ENCODE peak calls at places on chromosomes 5 and 9, in five cellular contexts. V is A549, Q is Peyer's patch, M is mucosa of descending colon, T is pancreas. L is an unnamed sample. For H3K4me1, the result is how much of the 10 kb centered on the place peaks cover.

GRCh38 chr5:76607353-76607871 is 15.8 kb downstream of the F2RL2 start:
- DNase-seq in V (no peak), T (no peak), Q (no peak), M (no peak), L (no peak)

GRCh38 chr9:1458503-1458902 is 408.3 kb downstream of the DMRT2 start:
- DNase-seq in T (no peak), Q (no peak), V (peak), M (no peak), L (no peak)

GRCh38 chr5:149675467-149676201 is 54.5 kb upstream of the PPARGC1B start:
- DNase-seq in V (no peak), M (peak), Q (peak), T (no peak), L (no peak)

GRCh38 chr9:5884191-5884590 is 6.5 kb upstream of the MLANA start:
- DNase-seq in M (no peak), Q (no peak), V (no peak), T (no peak), L (no peak)

GRCh38 chr5:129379406-129379805 is 80.7 kb upstream of the ADAMTS19 start:
- DNase-seq in M (no peak), V (no peak), Q (no peak), T (no peak), L (no peak)

GRCh38 chr5:42571626-42571960 is 148.4 kb downstream of the GHR start:
- DNase-seq in Q (no peak), M (no peak), V (no peak), T (no peak), L (no peak)

GRCh38 chr5:42520203-42520602 is 97.0 kb downstream of the GHR start:
- DNase-seq in V (no peak), Q (no peak), M (no peak), T (no peak), L (no peak)

GRCh38 chr5:179605026-179605833 is 18.2 kb downstream of the HNRNPH1 start:
- DNase-seq in T (no peak), V (no peak), Q (peak), M (no peak), L (no peak)

GRCh38 chr9:133116346-133117231 is 4.5 kb downstream of the RALGDS start:
- DNase-seq in T (peak), V (no peak), Q (peak), M (peak), L (no peak)

GRCh38 chr9:8863886-8864881 is 1064.6 kb upstream of the DMAC1 start:
- DNase-seq in V (no peak), T (no peak), Q (no peak), M (no peak), L (no peak)

GRCh38 chr9:14882118-14882517 is 28.1 kb downstream of the FREM1 start:
- DNase-seq in M (no peak), V (no peak), Q (no peak), T (no peak), L (no peak)

GRCh38 chr9:37210737-37211523 is 90.6 kb downstream of the ZCCHC7 start:
- DNase-seq in M (no peak), V (no peak), Q (no peak), T (no peak), L (no peak)

GRCh38 chr5:179139111-179139935 is 79.2 kb downstream of the ZNF354C start:
- DNase-seq in T (no peak), M (no peak), Q (no peak), V (no peak), L (no peak)

GRCh38 chr5:143642791-143643190 is 169.2 kb upstream of the HMHB1 start:
- DNase-seq in V (no peak), T (no peak), Q (no peak), M (no peak), L (no peak)

GRCh38 chr5:113282470-113282869 is 152.3 kb downstream of the TSSK1B start:
- DNase-seq in Q (no peak), M (no peak), T (no peak), V (no peak), L (no peak)

GRCh38 chr5:136195971-136196577 is 3.1 kb upstream of the SMIM32 start:
- DNase-seq in Q (no peak), V (no peak), T (no peak), M (no peak), L (no peak)

GRCh38 chr5:58717303-58718012 is 134.6 kb downstream of the RAB3C start:
- DNase-seq in Q (no peak), V (peak), M (no peak), T (no peak), L (no peak)

GRCh38 chr9:99919930-99920329 is 13.5 kb downstream of the STX17 start:
- DNase-seq in Q (no peak), T (no peak), V (no peak), M (no peak), L (no peak)

GRCh38 chr9:100222674-100223073 is 123.6 kb downstream of the INVS start:
- DNase-seq in V (peak), T (no peak), Q (no peak), M (no peak), L (no peak)

GRCh38 chr9:95207403-95207802 is 110.1 kb downstream of the FANCC start:
- DNase-seq in V (no peak), M (no peak), Q (no peak), T (no peak), L (no peak)

GRCh38 chr5:92518318-92518913 is 1062.6 kb downstream of the NR2F1-AS1 start:
- DNase-seq in M (no peak), Q (no peak), T (no peak), V (peak), L (no peak)

GRCh38 chr5:61333351-61334223 is 1.5 kb downstream of the ZSWIM6 start:
- DNase-seq in Q (peak), T (peak), M (peak), V (no peak), L (peak)

GRCh38 chr5:78483809-78484521 is 123.5 kb downstream of the SCAMP1 start:
- DNase-seq in Q (no peak), M (no peak), T (no peak), V (peak), L (no peak)
- H3K4me1 ChIP-seq in Q (under half), M (under half), T (under half), V (under half), L (under half)

DNA sequence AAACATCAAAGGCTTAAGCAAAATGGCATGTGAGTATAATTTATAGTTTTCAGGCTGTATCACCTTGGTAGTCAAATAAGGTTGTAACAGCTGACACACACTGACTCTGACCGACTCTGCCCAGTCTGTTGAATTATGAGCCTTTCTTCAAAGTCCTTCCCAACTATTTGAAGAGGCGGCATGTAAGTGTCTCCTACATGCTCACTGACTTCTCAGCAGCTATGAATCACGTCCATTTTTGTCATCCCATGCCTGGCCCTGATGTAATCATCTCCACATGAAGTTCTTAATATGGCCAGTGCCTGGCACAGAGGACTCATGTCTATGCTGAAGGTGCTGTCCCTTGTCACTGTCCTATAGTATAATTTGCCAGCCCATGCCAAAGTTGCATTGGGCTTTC is 5.1 kb upstream of the PTBP3 start:
- DNase-seq in M (no peak), Q (no peak), T (no peak), V (peak), L (no peak)
- H3K4me1 ChIP-seq in M (under half), Q (under half), T (under half), V (half or more), L (under half)

DNA sequence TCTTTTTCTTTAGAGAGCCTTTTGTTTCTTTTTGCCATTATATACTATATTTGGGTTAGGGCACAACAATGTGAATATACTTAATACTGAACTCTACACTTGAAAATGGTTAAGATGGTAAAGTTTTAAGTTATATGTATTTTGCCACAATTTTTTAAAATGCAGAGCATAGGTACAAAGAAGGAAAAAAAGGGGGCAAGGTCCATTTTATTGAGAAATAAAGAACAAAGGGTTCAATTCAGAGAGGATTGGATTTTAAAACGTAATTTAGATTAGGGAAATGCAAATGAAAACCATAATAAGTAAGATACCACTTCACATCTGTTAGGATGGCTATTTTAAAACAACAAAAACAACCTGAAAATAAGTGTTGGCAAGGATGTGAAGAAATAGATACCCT is 29.3 kb downstream of the IRF1 start:
- DNase-seq in T (no peak), Q (no peak), M (no peak), V (no peak), L (no peak)
- H3K4me1 ChIP-seq in T (under half), Q (under half), M (half or more), V (under half), L (half or more)

GRCh38 chr9:75167281-75167680 is 79.0 kb downstream of the OSTF1 start:
- DNase-seq in T (no peak), V (no peak), M (no peak), Q (no peak), L (no peak)
- H3K4me1 ChIP-seq in T (under half), V (under half), M (under half), Q (under half), L (under half)

GRCh38 chr5:3335301-3335700 is 260.3 kb upstream of the IRX1 start:
- DNase-seq in Q (no peak), V (no peak), M (no peak), T (no peak), L (no peak)
- H3K4me1 ChIP-seq in Q (under half), V (under half), M (under half), T (under half), L (under half)

GRCh38 chr5:53037141-53037859 is 48.1 kb downstream of the ITGA2 start:
- DNase-seq in T (no peak), V (peak), M (no peak), Q (no peak), L (no peak)
- H3K4me1 ChIP-seq in T (under half), V (half or more), M (under half), Q (under half), L (under half)

DNA sequence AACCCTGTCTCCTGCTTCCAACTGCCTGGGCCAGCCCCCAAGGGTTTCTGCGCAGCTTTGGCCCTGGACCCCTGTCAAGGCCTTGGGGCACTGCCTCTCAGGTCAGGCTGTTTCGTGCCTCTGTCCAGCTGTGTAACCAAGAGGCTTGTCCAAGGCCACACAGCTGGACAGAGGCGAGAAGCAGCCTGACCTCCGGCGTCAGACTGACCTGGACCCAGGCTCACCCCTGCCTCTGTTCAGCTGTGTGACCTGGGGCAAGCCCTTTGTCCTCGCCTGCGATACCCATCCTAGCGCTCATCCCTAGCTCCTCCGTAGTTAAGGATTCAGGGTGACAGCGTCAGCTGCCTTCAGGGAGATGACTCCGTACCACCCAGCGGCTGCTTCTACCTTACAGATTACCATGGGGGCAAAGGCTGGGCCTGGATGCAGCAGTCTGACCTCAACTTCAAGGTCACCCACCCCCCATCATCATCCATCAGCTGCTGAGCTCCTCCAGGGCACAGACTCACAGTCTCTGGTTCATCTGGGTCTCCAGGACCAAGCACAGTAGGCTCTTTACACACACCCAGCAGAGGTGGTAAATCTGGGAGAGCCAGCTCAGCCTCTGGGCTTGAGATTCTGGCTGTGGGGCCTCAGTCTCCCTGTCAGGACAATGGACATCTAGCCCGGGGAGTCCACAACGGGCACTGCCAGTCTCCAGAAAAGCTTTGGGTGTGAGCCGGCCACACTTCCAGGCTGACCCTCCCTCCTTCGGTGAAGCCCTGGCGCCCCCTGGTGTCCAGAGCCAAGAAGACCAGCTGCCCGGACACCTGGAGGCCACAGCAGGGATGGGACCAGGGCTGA is 7.9 kb downstream of the AK1 start:
- DNase-seq in M (peak), V (peak), T (peak), Q (peak), L (peak)
- H3K4me1 ChIP-seq in M (under half), V (under half), T (under half), Q (under half), L (under half)

L was measured in CD8-positive, alpha-beta memory T cell.